ENCODE peak calls at places on chromosomes 4 and X, in nine cellular contexts. Q, J, V, Z, E, B, M, S and T are unnamed samples.

GRCh38 chr4:71974681-71975080 is 57.1 kb upstream of the NPFFR2 start:
- DNase-seq in Q (no peak), J (no peak), V (peak; percentile 13), Z (no peak), E (peak; percentile 11), B (peak; percentile 64), M (no peak), S (no peak), T (no peak)

GRCh38 chrX:30246769-30247489 is at the start of gene MAGEB1:
- DNase-seq in Q (no peak), J (no peak), V (no peak), Z (no peak), E (no peak), B (no peak), M (no peak), S (no peak), T (peak; percentile 46)

GRCh38 chr4:38132140-38132673 is 172.0 kb downstream of the PTTG2 start:
- DNase-seq in Q (peak; percentile 13), J (peak; percentile 77), V (peak; percentile 87), Z (peak; percentile 87), E (peak; percentile 98), B (peak; percentile 100), M (peak; percentile 72), S (no peak), T (peak; percentile 95)

GRCh38 chr4:115763051-115763450 is 649.6 kb upstream of the NDST4 start:
- DNase-seq in Q (no peak), J (no peak), V (no peak), Z (no peak), E (no peak), B (no peak), M (no peak), S (no peak), T (no peak)

GRCh38 chr4:38490753-38491446 is 173.1 kb upstream of the KLF3 start:
- DNase-seq in Q (no peak), J (no peak), V (no peak), Z (no peak), E (no peak), B (no peak), M (no peak), S (no peak), T (no peak)

GRCh38 chr4:42397635-42398447 is 553 bp downstream of the SHISA3 start:
- DNase-seq in Q (no peak), J (no peak), V (no peak), Z (peak; percentile 15), E (no peak), B (no peak), M (peak; percentile 13), S (no peak), T (peak; percentile 55)

GRCh38 chr4:184838249-184839074 is 12.7 kb upstream of the ACSL1 start:
- DNase-seq in Q (no peak), J (no peak), V (no peak), Z (no peak), E (no peak), B (peak; percentile 38), M (no peak), S (no peak), T (no peak)

GRCh38 chr4:1285151-1285789 is 4.4 kb upstream of the MAEA start:
- DNase-seq in Q (no peak), J (no peak), V (no peak), Z (no peak), E (no peak), B (no peak), M (no peak), S (no peak), T (peak; percentile 43)

GRCh38 chrX:120380699-120381098 is 18.8 kb downstream of the ATP1B4 start:
- DNase-seq in Q (no peak), J (peak; percentile 53), V (no peak), Z (peak; percentile 34), E (no peak), B (peak; percentile 9), M (peak; percentile 3), S (no peak), T (no peak)

GRCh38 chr4:173436149-173436579 is 37.2 kb upstream of the SCRG1 start:
- DNase-seq in Q (no peak), J (no peak), V (peak; percentile 80), Z (no peak), E (peak; percentile 48), B (peak; percentile 93), M (no peak), S (no peak), T (no peak)

GRCh38 chrX:70042399-70043371 is 7.1 kb downstream of the AWAT2 start:
- DNase-seq in Q (no peak), J (no peak), V (no peak), Z (no peak), E (peak; percentile 20), B (peak; percentile 36), M (no peak), S (no peak), T (no peak)

GRCh38 chr4:109332926-109333464 is 30.5 kb upstream of the COL25A1 start:
- DNase-seq in Q (no peak), J (no peak), V (no peak), Z (no peak), E (no peak), B (peak; percentile 3), M (no peak), S (no peak), T (no peak)

GRCh38 chr4:149997881-149998421 is 80.3 kb upstream of the DCLK2 start:
- DNase-seq in Q (no peak), J (no peak), V (peak; percentile 38), Z (no peak), E (no peak), B (peak; percentile 65), M (no peak), S (no peak), T (peak; percentile 63)

GRCh38 chrX:64152857-64153256 is 52.7 kb downstream of the AMER1 start:
- DNase-seq in Q (no peak), J (no peak), V (no peak), Z (no peak), E (no peak), B (no peak), M (no peak), S (no peak), T (no peak)

GRCh38 chrX:56368962-56369361 is 136.8 kb downstream of the KLF8 start:
- DNase-seq in Q (no peak), J (no peak), V (no peak), Z (no peak), E (no peak), B (no peak), M (no peak), S (no peak), T (no peak)

GRCh38 chr4:138050601-138051000 is 191.5 kb downstream of the SLC7A11 start:
- DNase-seq in Q (no peak), J (no peak), V (no peak), Z (no peak), E (peak; percentile 53), B (no peak), M (no peak), S (no peak), T (no peak)

GRCh38 chr4:9971711-9972110 is 49.6 kb downstream of the SLC2A9 start:
- DNase-seq in Q (no peak), J (no peak), V (no peak), Z (no peak), E (no peak), B (no peak), M (no peak), S (no peak), T (no peak)

GRCh38 chr4:126851391-126851790 is 781.4 kb upstream of the INTU start:
- DNase-seq in Q (no peak), J (no peak), V (peak; percentile 39), Z (no peak), E (no peak), B (peak; percentile 62), M (no peak), S (no peak), T (no peak)

GRCh38 chr4:176729489-176729888 is 63.2 kb downstream of the VEGFC start:
- DNase-seq in Q (no peak), J (no peak), V (no peak), Z (no peak), E (no peak), B (peak; percentile 32), M (no peak), S (no peak), T (no peak)

GRCh38 chr4:86543560-86544312 is 50.4 kb upstream of the PTPN13 start:
- DNase-seq in Q (no peak), J (no peak), V (peak; percentile 25), Z (no peak), E (peak; percentile 18), B (no peak), M (no peak), S (no peak), T (no peak)

GRCh38 chrX:119688856-119689455 is 4.0 kb downstream of the SEPTIN6 start:
- DNase-seq in Q (no peak), J (peak; percentile 77), V (no peak), Z (peak; percentile 61), E (no peak), B (no peak), M (no peak), S (no peak), T (no peak)

GRCh38 chr4:6660430-6660829 is 19.9 kb downstream of the MRFAP1 start:
- DNase-seq in Q (no peak), J (no peak), V (no peak), Z (no peak), E (no peak), B (no peak), M (no peak), S (no peak), T (no peak)

GRCh38 chr4:152848508-152848907 is 68.8 kb downstream of the ARFIP1 start:
- DNase-seq in Q (no peak), J (no peak), V (no peak), Z (no peak), E (no peak), B (peak; percentile 8), M (no peak), S (no peak), T (no peak)

GRCh38 chrX:15675490-15675921 is 10.9 kb upstream of the CLTRN start:
- DNase-seq in Q (peak; percentile 94), J (no peak), V (peak; percentile 71), Z (peak; percentile 79), E (peak; percentile 77), B (peak; percentile 80), M (peak; percentile 90), S (peak; percentile 44), T (peak; percentile 87)

GRCh38 chr4:185896832-185897475 is 85.0 kb upstream of the SORBS2 start:
- DNase-seq in Q (no peak), J (no peak), V (no peak), Z (no peak), E (no peak), B (no peak), M (no peak), S (no peak), T (no peak)

GRCh38 chr4:76459291-76459723 is 24.3 kb downstream of the SHROOM3 start:
- DNase-seq in Q (no peak), J (no peak), V (peak; percentile 52), Z (no peak), E (peak; percentile 62), B (peak; percentile 5), M (no peak), S (no peak), T (no peak)

GRCh38 chr4:24274401-24275035 is 309.8 kb downstream of the DHX15 start:
- DNase-seq in Q (no peak), J (no peak), V (no peak), Z (no peak), E (peak; percentile 14), B (peak; percentile 82), M (no peak), S (no peak), T (peak; percentile 60)

GRCh38 chr4:154503598-154503997 is 12.0 kb upstream of the DCHS2 start:
- DNase-seq in Q (no peak), J (no peak), V (no peak), Z (no peak), E (no peak), B (peak; percentile 41), M (no peak), S (no peak), T (no peak)

GRCh38 chrX:357693-358471 is 28.8 kb downstream of the PPP2R3B start:
- DNase-seq in Q (no peak), J (peak; percentile 66), V (no peak), Z (peak; percentile 52), E (peak; percentile 40), B (peak; percentile 55), M (no peak), S (no peak), T (peak; percentile 96)

GRCh38 chr4:113116414-113117345 is 67.2 kb downstream of the ANK2 start:
- DNase-seq in Q (peak; percentile 10), J (no peak), V (peak; percentile 17), Z (no peak), E (no peak), B (no peak), M (no peak), S (no peak), T (peak; percentile 31)

GRCh38 chr4:123649248-123649643 is 252.7 kb downstream of the SPRY1 start:
- DNase-seq in Q (no peak), J (no peak), V (no peak), Z (no peak), E (no peak), B (no peak), M (peak; percentile 33), S (no peak), T (no peak)